ENCODE peak calls at places on chromosomes 11 and 22, in six cellular contexts. J is fibroblast of gingiva; C is NT2/D1; I is substantia nigra; E is stimulated activated CD8-positive, alpha-beta memory T cell treated with anti-CD3 and anti-CD28 coated beads, Interleukin-12 subunit alpha, Interleukin-12 subunit beta, amount 100 ng/mL, for 1 hour; K is activated naive CD8-positive, alpha-beta T cell treated with anti-CD3 and anti-CD28 coated beads for 36 hours. O is an unnamed sample.

GRCh38 chr11:22539851-22540376 is 85.7 kb downstream of the FANCF start:
- DNase-seq in J (peak; percentile 7), C (peak; percentile 13), I (no peak), E (no peak), K (no peak), O (no peak)

GRCh38 chr11:3989251-3989650 is 105.3 kb upstream of the RRM1 start:
- DNase-seq in J (no peak), C (no peak), I (no peak), E (no peak), K (no peak), O (no peak)

GRCh38 chr22:46471901-46472721 is 65.3 kb downstream of the CELSR1 start:
- DNase-seq in J (no peak), C (no peak), I (no peak), E (no peak), K (no peak), O (no peak)

GRCh38 chr11:10564692-10565318 is 3.7 kb downstream of the LYVE1 start:
- DNase-seq in J (peak; percentile 14), C (no peak), I (no peak), E (no peak), K (no peak), O (no peak)

GRCh38 chr22:28023774-28024173 is 104.7 kb upstream of the PITPNB start:
- DNase-seq in J (no peak), C (no peak), I (no peak), E (no peak), K (no peak), O (no peak)

GRCh38 chr22:44668190-44668885 is 33.7 kb upstream of the PRR5 start:
- DNase-seq in J (no peak), C (no peak), I (no peak), E (no peak), K (peak; percentile 42), O (no peak)

GRCh38 chr22:50737728-50738648 is at the start of gene ACR:
- DNase-seq in J (no peak), C (no peak), I (no peak), E (no peak), K (no peak), O (no peak)

GRCh38 chr11:2590951-2591754 is 108.6 kb downstream of the KCNQ1OT1 start:
- DNase-seq in J (no peak), C (no peak), I (peak; percentile 67), E (no peak), K (no peak), O (no peak)

GRCh38 chr11:124922831-124923230 is 3.8 kb downstream of the HEPN1 start:
- DNase-seq in J (no peak), C (no peak), I (no peak), E (no peak), K (no peak), O (no peak)

GRCh38 chr11:94486068-94486467 is 7.6 kb downstream of the MRE11 start:
- DNase-seq in J (no peak), C (no peak), I (no peak), E (no peak), K (no peak), O (no peak)

GRCh38 chr11:70378506-70379134 is 19.7 kb upstream of the CTTN start:
- DNase-seq in J (no peak), C (no peak), I (no peak), E (no peak), K (no peak), O (no peak)

GRCh38 chr22:47918276-47918928 is 1156.0 kb downstream of the TBC1D22A start:
- DNase-seq in J (no peak), C (no peak), I (no peak), E (peak; percentile 1), K (peak; percentile 53), O (no peak)

GRCh38 chr11:103850419-103851165 is 185.8 kb upstream of the DDI1 start:
- DNase-seq in J (no peak), C (no peak), I (no peak), E (no peak), K (no peak), O (no peak)

GRCh38 chr11:94814238-94814976 is 46.3 kb downstream of the AMOTL1 start:
- DNase-seq in J (no peak), C (no peak), I (no peak), E (no peak), K (no peak), O (no peak)

GRCh38 chr11:124799384-124800225 is 601 bp downstream of the MSANTD2 start:
- DNase-seq in J (no peak), C (peak; percentile 18), I (no peak), E (peak; percentile 4), K (peak; percentile 55), O (peak; percentile 49)

O was measured in activated CD8-positive, alpha-beta T cell treated with anti-CD3 and anti-CD28 coated beads, Interleukin-2, amount 10 ng/mL, durations not matched to agents 7 days and 5 days.